ENCODE peak calls at places on chromosomes 12 and 14, in four cellular contexts. B is AG09309, J is neural crest cell, Y is omental fat pad. K is an unnamed sample.

GRCh38 chr12:115456946-115457689 is 773.1 kb upstream of the TBX3 start:
- DNase-seq in J (no peak), B (no peak), Y (no peak), K (no peak)

GRCh38 chr14:80586116-80586515 is 355.4 kb downstream of the CEP128 start:
- DNase-seq in B (no peak), J (no peak), Y (no peak), K (no peak)

GRCh38 chr12:100201604-100202423 is 1.2 kb downstream of the ACTR6 start:
- DNase-seq in B (no peak), Y (no peak), J (no peak), K (no peak)

GRCh38 chr12:119128527-119128926 is 50.2 kb upstream of the HSPB8 start:
- DNase-seq in J (no peak), B (no peak), Y (no peak), K (no peak)

GRCh38 chr14:96592591-96593388 is 90.6 kb downstream of the PAPOLA start:
- DNase-seq in B (no peak), Y (no peak), J (peak), K (no peak)

GRCh38 chr12:105659355-105660075 is 329.0 kb downstream of the C12orf75 start:
- DNase-seq in B (no peak), J (no peak), Y (no peak), K (no peak)

GRCh38 chr14:105123981-105124836 is 44.4 kb downstream of the JAG2 start:
- DNase-seq in Y (no peak), J (no peak), B (no peak), K (peak)

GRCh38 chr14:43480961-43481360 is 1026.1 kb downstream of the FSCB start:
- DNase-seq in J (no peak), Y (no peak), B (no peak), K (no peak)

GRCh38 chr12:53217049-53217929 is 10.2 kb upstream of the ITGB7 start:
- DNase-seq in Y (no peak), J (no peak), B (no peak), K (no peak)

GRCh38 chr12:124449623-124450375 is 117.6 kb downstream of the NCOR2 start:
- DNase-seq in Y (no peak), J (no peak), B (no peak), K (no peak)

GRCh38 chr14:33357225-33358010 is 418.7 kb downstream of the NPAS3 start:
- DNase-seq in Y (no peak), B (no peak), J (no peak), K (no peak)

GRCh38 chr12:133108150-133108549 is 21.9 kb downstream of the ZNF891 start:
- DNase-seq in Y (no peak), J (no peak), B (no peak), K (no peak)

GRCh38 chr14:47976139-47976538 is 300.7 kb upstream of the MDGA2 start:
- DNase-seq in B (no peak), J (no peak), Y (no peak), K (no peak)

GRCh38 chr14:95291859-95292542 is 27.7 kb downstream of the CLMN start:
- DNase-seq in Y (peak), J (no peak), B (no peak), K (peak)

GRCh38 chr12:125455556-125455955 is 390.3 kb downstream of the AACS start:
- DNase-seq in J (no peak), B (no peak), Y (no peak), K (no peak)

GRCh38 chr14:103629503-103630121 is 601 bp downstream of the KLC1 start:
- DNase-seq in Y (no peak), B (no peak), J (peak), K (peak)

GRCh38 chr12:45122776-45123380 is 72.0 kb upstream of the DBX2 start:
- DNase-seq in B (no peak), J (no peak), Y (no peak), K (no peak)

GRCh38 chr14:55514819-55515470 is 65.1 kb upstream of the KTN1 start:
- DNase-seq in Y (no peak), B (peak), J (no peak), K (no peak)

GRCh38 chr12:51077930-51078329 is 5.5 kb downstream of the CSRNP2 start:
- DNase-seq in Y (no peak), B (no peak), J (no peak), K (no peak)

GRCh38 chr12:113222730-113223531 is 1.7 kb downstream of the TPCN1 start:
- DNase-seq in Y (no peak), B (peak), J (no peak), K (no peak)

GRCh38 chr14:104717646-104718045 is 6.4 kb upstream of the ADSS1 start:
- DNase-seq in B (no peak), J (no peak), Y (no peak), K (no peak)

GRCh38 chr14:104113631-104114420 is 24.6 kb upstream of the KIF26A start:
- DNase-seq in B (no peak), Y (no peak), J (no peak), K (no peak)

GRCh38 chr12:127613056-127613455 is 653.9 kb upstream of the TMEM132C start:
- DNase-seq in B (no peak), J (no peak), Y (no peak), K (no peak)

GRCh38 chr14:104731249-104731924 is 7.4 kb downstream of the ADSS1 start:
- DNase-seq in Y (no peak), B (no peak), J (no peak), K (no peak)

GRCh38 chr12:127515941-127516340 is 751.0 kb upstream of the TMEM132C start:
- DNase-seq in Y (no peak), J (no peak), B (no peak), K (no peak)

GRCh38 chr12:16602412-16602811 is 3.5 kb downstream of the LMO3 start:
- DNase-seq in B (no peak), J (no peak), Y (no peak), K (no peak)

GRCh38 chr12:88309546-88309945 is 167.4 kb downstream of the TMTC3 start:
- DNase-seq in J (no peak), Y (no peak), B (peak), K (no peak)

GRCh38 chr12:131091413-131091975 is 137.8 kb downstream of the ADGRD1 start:
- DNase-seq in B (no peak), J (no peak), Y (peak), K (peak)

GRCh38 chr14:101241807-101242278 is 319.5 kb upstream of the DIO3 start:
- DNase-seq in Y (peak), B (no peak), J (no peak), K (peak)

GRCh38 chr14:80867091-80867490 is 74.4 kb downstream of the CEP128 start:
- DNase-seq in Y (no peak), B (no peak), J (no peak), K (no peak)

GRCh38 chr14:72619071-72619710 is 274.7 kb downstream of the DPF3 start:
- DNase-seq in B (no peak), Y (no peak), J (no peak), K (peak)

GRCh38 chr14:100076630-100077029 is 11.4 kb downstream of the EVL start:
- DNase-seq in J (no peak), B (peak), Y (no peak), K (no peak)

GRCh38 chr14:55123101-55123500 is 6.0 kb upstream of the LGALS3 start:
- DNase-seq in Y (no peak), J (no peak), B (no peak), K (no peak)

GRCh38 chr12:126627596-126627995 is 1562.4 kb downstream of the AACS start:
- DNase-seq in J (no peak), Y (no peak), B (no peak), K (no peak)

GRCh38 chr14:75522224-75522764 is at the start of gene BATF:
- DNase-seq in J (no peak), Y (no peak), B (no peak), K (no peak)

GRCh38 chr12:18090093-18090492 is at the start of gene RERGL:
- DNase-seq in Y (no peak), J (no peak), B (no peak), K (no peak)

GRCh38 chr14:85437143-85437542 is 92.8 kb upstream of the FLRT2 start:
- DNase-seq in Y (no peak), B (no peak), J (no peak), K (no peak)

K was measured in mesenteric fat pad.